ENCODE peak calls at places on chromosomes 16 and 17, in ten cellular contexts. F is iPS DF 19.7, V is AG04449, O is A549, B is T-helper 1 cell, P is activated T-helper 1 cell treated with Interleukin-2 at 50 U/mL for 16 hours, Q is NCI-H1930, K is RWPE1, C is SW 1271, E is SW480. X is an unnamed sample.

GRCh38 chr16:26830716-26831115 is 236.0 kb upstream of the C16orf82 start:
- DNase-seq in F (no peak), Q (no peak), P (no peak), B (no peak), C (no peak), K (no peak), E (no peak), O (no peak), V (no peak), X (no peak)

GRCh38 chr16:65740716-65741115 is 618.9 kb upstream of the CDH11 start:
- DNase-seq in P (no peak), V (no peak), O (no peak), C (no peak), B (no peak), E (no peak), K (no peak), Q (no peak), F (no peak), X (no peak)

GRCh38 chr16:71524566-71525553 is 1.4 kb upstream of the CHST4 start:
- DNase-seq in P (no peak), K (no peak), O (no peak), E (no peak), C (no peak), F (no peak), B (no peak), Q (no peak), V (no peak), X (no peak)

GRCh38 chr17:74943808-74944522 is 8.3 kb downstream of the OTOP3 start:
- DNase-seq in K (peak; percentile 96), Q (no peak), B (no peak), O (peak; percentile 58), P (no peak), V (no peak), E (peak; percentile 88), F (no peak), C (no peak), X (no peak)

GRCh38 chr17:32909787-32910369 is 18.1 kb upstream of the TMEM98 start:
- DNase-seq in F (peak; percentile 83), K (peak; percentile 70), Q (no peak), P (peak; percentile 3), B (no peak), C (peak; percentile 17), V (peak; percentile 49), E (peak; percentile 76), O (peak; percentile 83), X (peak; percentile 78)

GRCh38 chr16:75007443-75007842 is 8.6 kb downstream of the ZNRF1 start:
- DNase-seq in P (no peak), B (no peak), E (no peak), V (no peak), K (no peak), C (no peak), O (no peak), Q (no peak), F (no peak), X (no peak)

GRCh38 chr17:80468222-80468621 is 8.2 kb downstream of the NPTX1 start:
- DNase-seq in K (no peak), Q (no peak), C (no peak), P (no peak), V (no peak), E (no peak), F (no peak), O (no peak), B (no peak), X (no peak)

GRCh38 chr17:59804910-59805381 is 87.8 kb downstream of the TUBD1 start:
- DNase-seq in F (no peak), K (no peak), C (no peak), V (no peak), P (no peak), O (no peak), Q (no peak), E (no peak), B (no peak), X (no peak)

GRCh38 chr17:19341211-19341631 is 21.3 kb downstream of the B9D1 start:
- DNase-seq in C (no peak), B (no peak), K (no peak), O (no peak), E (no peak), P (no peak), V (no peak), Q (no peak), F (no peak), X (no peak)

GRCh38 chr17:39677581-39678339 is 9.5 kb downstream of the PNMT start:
- DNase-seq in K (no peak), P (no peak), O (no peak), Q (no peak), E (no peak), B (no peak), F (no peak), V (no peak), C (no peak), X (no peak)

GRCh38 chr16:85309656-85310587 is 197.7 kb upstream of the CIBAR2 start:
- DNase-seq in V (no peak), C (no peak), K (no peak), E (peak; percentile 32), Q (no peak), F (no peak), P (no peak), B (no peak), O (no peak), X (no peak)

GRCh38 chr17:61152898-61153297 is 246.7 kb upstream of the TBX2 start:
- DNase-seq in P (no peak), F (no peak), K (no peak), Q (no peak), E (no peak), C (no peak), V (no peak), O (no peak), B (no peak), X (no peak)

GRCh38 chr17:60664022-60664421 is 13.6 kb upstream of the BCAS3 start:
- DNase-seq in K (no peak), Q (no peak), F (no peak), O (no peak), V (peak; percentile 26), C (no peak), P (no peak), B (no peak), E (no peak), X (no peak)

GRCh38 chr17:80652751-80653330 is 108.2 kb downstream of the RPTOR start:
- DNase-seq in F (no peak), O (no peak), Q (no peak), V (no peak), E (no peak), C (no peak), P (no peak), B (no peak), K (no peak), X (no peak)

GRCh38 chr16:2752850-2753522 is 548 bp downstream of the SRRM2 start:
- DNase-seq in O (peak; percentile 81), P (peak; percentile 51), F (no peak), K (peak; percentile 78), C (peak; percentile 33), B (peak; percentile 57), E (peak; percentile 71), V (no peak), Q (peak; percentile 80), X (peak; percentile 58)

GRCh38 chr17:59621771-59622170 is 2.1 kb downstream of the CLTC start:
- DNase-seq in K (no peak), C (no peak), O (no peak), E (no peak), P (no peak), B (no peak), V (no peak), F (no peak), Q (no peak), X (no peak)

GRCh38 chr16:81946206-81946605 is 65.1 kb downstream of the SDR42E1 start:
- DNase-seq in Q (no peak), P (no peak), V (no peak), C (no peak), O (no peak), B (no peak), K (no peak), E (no peak), F (no peak), X (no peak)

GRCh38 chr16:19911747-19912146 is 27.1 kb upstream of the GPRC5B start:
- DNase-seq in Q (no peak), C (no peak), V (no peak), K (no peak), P (no peak), E (no peak), O (no peak), B (no peak), F (no peak), X (no peak)

GRCh38 chr17:43875476-43876147 is 28.6 kb downstream of the CD300LG start:
- DNase-seq in C (no peak), F (no peak), O (no peak), V (no peak), E (no peak), K (no peak), B (no peak), P (no peak), Q (no peak), X (no peak)

GRCh38 chr17:68437979-68438877 is 19.1 kb downstream of the WIPI1 start:
- DNase-seq in V (no peak), F (no peak), O (no peak), K (no peak), C (no peak), E (peak; percentile 37), P (no peak), B (no peak), Q (no peak), X (no peak)

GRCh38 chr17:58284613-58285421 is 4.1 kb upstream of the MPO start:
- DNase-seq in C (no peak), O (no peak), F (peak; percentile 67), K (no peak), V (no peak), B (no peak), Q (no peak), P (no peak), E (no peak), X (no peak)

GRCh38 chr17:45270828-45271418 is 9.0 kb upstream of the SPATA32 start:
- DNase-seq in B (peak; percentile 32), V (no peak), Q (no peak), O (peak; percentile 68), K (no peak), C (no peak), P (no peak), F (no peak), E (no peak), X (no peak)

X was measured in HCT116.